ENCODE peak calls at places on chromosomes 11 and 22, in eight cellular contexts. One of them, this sample, is unnamed. For H3K27me3 and H3K9me3, the result is how much of the 10 kb centered on the place peaks cover.

GRCh38 chr22:50340157-50340879 is 2.8 kb upstream of the PPP6R2 start:
- DNase-seq in endothelial cell of umbilical vein: no peak
- DNase-seq in heart left ventricle: no peak
- DNase-seq in CD8-positive, alpha-beta memory T cell: no peak
- DNase-seq in uterus: no peak
- DNase-seq in mammary epithelial cell: peak
- DNase-seq in fibroblast of lung: no peak
- DNase-seq in neural progenitor cell: peak
- DNase-seq in this sample: peak

GRCh38 chr22:39250131-39250530 is 5.3 kb upstream of the PDGFB start:
- DNase-seq in endothelial cell of umbilical vein: no peak
- DNase-seq in heart left ventricle: no peak
- DNase-seq in CD8-positive, alpha-beta memory T cell: no peak
- DNase-seq in uterus: no peak
- DNase-seq in mammary epithelial cell: no peak
- DNase-seq in fibroblast of lung: no peak
- DNase-seq in neural progenitor cell: peak
- DNase-seq in this sample: no peak

GRCh38 chr11:1298695-1299492 is 10.5 kb downstream of the TOLLIP start:
- DNase-seq in endothelial cell of umbilical vein: no peak
- DNase-seq in heart left ventricle: peak
- DNase-seq in CD8-positive, alpha-beta memory T cell: no peak
- DNase-seq in uterus: peak
- DNase-seq in mammary epithelial cell: peak
- DNase-seq in fibroblast of lung: peak
- DNase-seq in neural progenitor cell: peak
- DNase-seq in this sample: no peak

GRCh38 chr11:95829580-95830259 is 39.4 kb downstream of the CEP57 start:
- DNase-seq in endothelial cell of umbilical vein: no peak
- DNase-seq in heart left ventricle: no peak
- DNase-seq in CD8-positive, alpha-beta memory T cell: no peak
- DNase-seq in uterus: no peak
- DNase-seq in mammary epithelial cell: peak
- DNase-seq in fibroblast of lung: peak
- DNase-seq in neural progenitor cell: no peak
- DNase-seq in this sample: no peak

GRCh38 chr11:77141475-77141874 is 13.4 kb downstream of the MYO7A start:
- DNase-seq in endothelial cell of umbilical vein: no peak
- DNase-seq in heart left ventricle: no peak
- DNase-seq in CD8-positive, alpha-beta memory T cell: no peak
- DNase-seq in uterus: no peak
- DNase-seq in mammary epithelial cell: no peak
- DNase-seq in fibroblast of lung: no peak
- DNase-seq in neural progenitor cell: no peak
- DNase-seq in this sample: no peak

GRCh38 chr11:29343465-29344333 is 673.1 kb downstream of the KCNA4 start:
- DNase-seq in endothelial cell of umbilical vein: peak
- DNase-seq in heart left ventricle: peak
- DNase-seq in CD8-positive, alpha-beta memory T cell: no peak
- DNase-seq in uterus: peak
- DNase-seq in mammary epithelial cell: peak
- DNase-seq in fibroblast of lung: peak
- DNase-seq in neural progenitor cell: peak
- DNase-seq in this sample: peak

GRCh38 chr11:11135820-11136476 is 217.1 kb downstream of the CSNK2A3 start:
- DNase-seq in endothelial cell of umbilical vein: no peak
- DNase-seq in heart left ventricle: no peak
- DNase-seq in CD8-positive, alpha-beta memory T cell: no peak
- DNase-seq in uterus: no peak
- DNase-seq in mammary epithelial cell: peak
- DNase-seq in fibroblast of lung: no peak
- DNase-seq in neural progenitor cell: no peak
- DNase-seq in this sample: no peak

GRCh38 chr11:70879601-70880285 is 372.6 kb downstream of the SHANK2 start:
- DNase-seq in endothelial cell of umbilical vein: no peak
- DNase-seq in heart left ventricle: no peak
- DNase-seq in CD8-positive, alpha-beta memory T cell: no peak
- DNase-seq in uterus: no peak
- DNase-seq in mammary epithelial cell: no peak
- DNase-seq in fibroblast of lung: no peak
- DNase-seq in neural progenitor cell: no peak
- DNase-seq in this sample: no peak

GRCh38 chr11:121829159-121829643 is 286.8 kb downstream of the BLID start:
- DNase-seq in endothelial cell of umbilical vein: peak
- DNase-seq in heart left ventricle: peak
- DNase-seq in CD8-positive, alpha-beta memory T cell: no peak
- DNase-seq in uterus: no peak
- DNase-seq in mammary epithelial cell: peak
- DNase-seq in fibroblast of lung: peak
- DNase-seq in neural progenitor cell: no peak
- DNase-seq in this sample: peak

GRCh38 chr11:49377978-49378377 is 169.6 kb upstream of the FOLH1 start:
- DNase-seq in endothelial cell of umbilical vein: no peak
- DNase-seq in heart left ventricle: no peak
- DNase-seq in CD8-positive, alpha-beta memory T cell: no peak
- DNase-seq in uterus: no peak
- DNase-seq in mammary epithelial cell: no peak
- DNase-seq in fibroblast of lung: no peak
- DNase-seq in neural progenitor cell: peak
- DNase-seq in this sample: no peak

GRCh38 chr22:44351685-44352377 is 39.1 kb upstream of the SHISAL1 start:
- DNase-seq in endothelial cell of umbilical vein: peak
- DNase-seq in heart left ventricle: peak
- DNase-seq in CD8-positive, alpha-beta memory T cell: no peak
- DNase-seq in uterus: peak
- DNase-seq in mammary epithelial cell: peak
- DNase-seq in fibroblast of lung: peak
- DNase-seq in neural progenitor cell: peak
- DNase-seq in this sample: peak

GRCh38 chr22:41681616-41682015 is 7.1 kb downstream of the SNU13 start:
- DNase-seq in endothelial cell of umbilical vein: peak
- DNase-seq in heart left ventricle: no peak
- DNase-seq in CD8-positive, alpha-beta memory T cell: no peak
- DNase-seq in uterus: no peak
- DNase-seq in mammary epithelial cell: no peak
- DNase-seq in fibroblast of lung: no peak
- DNase-seq in neural progenitor cell: no peak
- DNase-seq in this sample: no peak

GRCh38 chr22:35477911-35478582 is 62.6 kb upstream of the RASD2 start:
- DNase-seq in endothelial cell of umbilical vein: peak
- DNase-seq in heart left ventricle: peak
- DNase-seq in CD8-positive, alpha-beta memory T cell: no peak
- DNase-seq in uterus: peak
- DNase-seq in mammary epithelial cell: no peak
- DNase-seq in fibroblast of lung: peak
- DNase-seq in neural progenitor cell: no peak
- DNase-seq in this sample: peak

GRCh38 chr11:120578591-120579154 is 67.1 kb downstream of the GRIK4 start:
- DNase-seq in endothelial cell of umbilical vein: no peak
- DNase-seq in heart left ventricle: no peak
- DNase-seq in CD8-positive, alpha-beta memory T cell: no peak
- DNase-seq in uterus: no peak
- DNase-seq in mammary epithelial cell: no peak
- DNase-seq in fibroblast of lung: no peak
- DNase-seq in neural progenitor cell: no peak
- DNase-seq in this sample: no peak
- H3K27me3 ChIP-seq in endothelial cell of umbilical vein: under half
- H3K27me3 ChIP-seq in heart left ventricle: under half
- H3K27me3 ChIP-seq in CD8-positive, alpha-beta memory T cell: under half
- H3K27me3 ChIP-seq in uterus: under half
- H3K27me3 ChIP-seq in mammary epithelial cell: under half
- H3K27me3 ChIP-seq in fibroblast of lung: under half
- H3K27me3 ChIP-seq in neural progenitor cell: under half
- H3K27me3 ChIP-seq in this sample: under half

GRCh38 chr11:115808351-115808940 is 304.2 kb upstream of the CADM1 start:
- DNase-seq in endothelial cell of umbilical vein: no peak
- DNase-seq in heart left ventricle: no peak
- DNase-seq in CD8-positive, alpha-beta memory T cell: no peak
- DNase-seq in uterus: no peak
- DNase-seq in mammary epithelial cell: no peak
- DNase-seq in fibroblast of lung: no peak
- DNase-seq in neural progenitor cell: no peak
- DNase-seq in this sample: no peak
- H3K9me3 ChIP-seq in endothelial cell of umbilical vein: under half
- H3K9me3 ChIP-seq in heart left ventricle: under half
- H3K9me3 ChIP-seq in CD8-positive, alpha-beta memory T cell: under half
- H3K9me3 ChIP-seq in uterus: under half
- H3K9me3 ChIP-seq in mammary epithelial cell: under half
- H3K9me3 ChIP-seq in fibroblast of lung: under half
- H3K9me3 ChIP-seq in neural progenitor cell: under half
- H3K9me3 ChIP-seq in this sample: under half

DNA sequence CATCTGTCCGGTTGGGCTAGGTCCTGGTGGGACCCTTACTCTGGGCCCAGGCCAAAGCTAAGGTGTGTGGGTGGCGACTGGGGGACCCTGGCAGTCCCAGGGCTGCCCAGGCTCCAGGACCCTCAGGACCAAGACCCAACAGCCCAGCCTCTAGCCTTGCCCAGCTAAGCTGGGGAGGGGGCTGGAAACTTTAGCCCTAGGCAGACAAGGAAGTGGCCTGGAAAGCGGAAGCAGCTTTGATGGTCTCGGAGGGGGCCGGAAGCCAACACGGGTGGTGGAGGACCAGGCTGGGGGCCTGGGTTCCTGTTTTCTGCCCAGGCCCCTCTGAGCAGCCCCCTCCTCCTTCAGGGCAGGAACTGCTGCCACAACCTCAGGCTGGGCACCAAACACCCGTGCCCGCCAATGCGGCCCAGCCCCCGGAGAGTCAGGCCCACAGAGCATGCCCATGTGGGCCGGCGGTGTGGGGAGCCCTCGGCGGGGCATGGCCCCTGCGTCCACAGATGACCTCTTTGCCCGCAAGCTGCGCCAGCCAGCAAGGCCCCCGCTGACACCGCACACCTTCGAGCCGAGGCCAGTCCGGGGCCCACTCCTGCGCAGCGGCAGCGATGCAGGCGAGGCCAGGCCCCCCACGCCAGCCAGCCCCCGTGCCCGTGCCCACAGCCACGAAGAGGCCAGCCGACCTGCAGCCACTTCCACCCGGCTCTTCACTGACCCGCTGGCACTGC is 2.7 kb downstream of the SIPA1 start:
- DNase-seq in endothelial cell of umbilical vein: no peak
- DNase-seq in heart left ventricle: peak
- DNase-seq in CD8-positive, alpha-beta memory T cell: peak
- DNase-seq in uterus: no peak
- DNase-seq in mammary epithelial cell: no peak
- DNase-seq in fibroblast of lung: no peak
- DNase-seq in neural progenitor cell: no peak
- DNase-seq in this sample: no peak
- H3K4me3 ChIP-seq in endothelial cell of umbilical vein: no peak
- H3K4me3 ChIP-seq in heart left ventricle: no peak
- H3K4me3 ChIP-seq in CD8-positive, alpha-beta memory T cell: peak
- H3K4me3 ChIP-seq in uterus: no peak
- H3K4me3 ChIP-seq in mammary epithelial cell: no peak
- H3K4me3 ChIP-seq in fibroblast of lung: no peak
- H3K4me3 ChIP-seq in neural progenitor cell: no peak
- H3K4me3 ChIP-seq in this sample: no peak

GRCh38 chr22:49190816-49191505 is 636.7 kb downstream of the BRD1 start:
- DNase-seq in endothelial cell of umbilical vein: no peak
- DNase-seq in heart left ventricle: no peak
- DNase-seq in CD8-positive, alpha-beta memory T cell: no peak
- DNase-seq in uterus: no peak
- DNase-seq in mammary epithelial cell: no peak
- DNase-seq in fibroblast of lung: no peak
- DNase-seq in neural progenitor cell: no peak
- DNase-seq in this sample: no peak

GRCh38 chr22:49191506-49191980 is 636.1 kb downstream of the BRD1 start:
- DNase-seq in endothelial cell of umbilical vein: no peak
- DNase-seq in heart left ventricle: no peak
- DNase-seq in CD8-positive, alpha-beta memory T cell: no peak
- DNase-seq in uterus: no peak
- DNase-seq in mammary epithelial cell: no peak
- DNase-seq in fibroblast of lung: no peak
- DNase-seq in neural progenitor cell: no peak
- DNase-seq in this sample: no peak

GRCh38 chr22:49192857-49193250 is 634.8 kb downstream of the BRD1 start:
- DNase-seq in endothelial cell of umbilical vein: no peak
- DNase-seq in heart left ventricle: no peak
- DNase-seq in CD8-positive, alpha-beta memory T cell: no peak
- DNase-seq in uterus: no peak
- DNase-seq in mammary epithelial cell: no peak
- DNase-seq in fibroblast of lung: no peak
- DNase-seq in neural progenitor cell: no peak
- DNase-seq in this sample: no peak

GRCh38 chr22:49193348-49193747 is 634.3 kb downstream of the BRD1 start:
- DNase-seq in endothelial cell of umbilical vein: no peak
- DNase-seq in heart left ventricle: peak
- DNase-seq in CD8-positive, alpha-beta memory T cell: no peak
- DNase-seq in uterus: no peak
- DNase-seq in mammary epithelial cell: no peak
- DNase-seq in fibroblast of lung: no peak
- DNase-seq in neural progenitor cell: no peak
- DNase-seq in this sample: no peak

DNA sequence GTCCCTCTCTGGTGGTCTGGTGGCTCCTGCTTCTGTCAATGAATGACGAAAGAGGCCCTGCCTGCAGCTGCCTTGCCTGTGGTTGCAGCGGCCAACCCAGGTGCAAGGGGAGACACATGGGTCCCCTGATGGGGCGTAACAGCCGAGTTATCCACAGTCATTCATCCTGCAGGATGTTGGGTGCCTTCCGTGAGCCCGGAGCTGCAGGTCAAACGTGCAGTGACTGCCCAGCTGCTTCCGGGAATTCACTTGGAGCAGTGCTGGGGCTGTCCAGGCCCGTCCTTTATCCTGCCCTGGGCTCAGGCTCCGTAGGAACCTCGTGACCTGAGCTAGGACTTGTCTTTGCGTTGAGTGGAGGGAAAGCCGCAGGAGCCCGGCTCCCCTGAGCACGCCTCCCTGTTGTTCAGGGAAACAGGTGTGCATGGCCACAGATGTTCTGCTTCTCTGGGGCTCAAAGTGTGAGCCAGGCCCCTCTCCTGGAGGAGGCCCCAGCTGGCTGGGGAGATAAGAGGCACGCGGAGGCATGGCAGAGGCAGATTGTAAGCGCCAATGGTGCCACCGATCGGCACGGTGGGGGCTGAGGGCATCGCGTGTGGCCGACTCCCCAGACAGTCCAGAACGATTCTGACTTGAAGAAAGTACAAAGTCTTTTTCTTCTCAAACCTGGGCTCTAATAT is 635.4 kb downstream of the BRD1 start:
- DNase-seq in endothelial cell of umbilical vein: no peak
- DNase-seq in heart left ventricle: peak
- DNase-seq in CD8-positive, alpha-beta memory T cell: no peak
- DNase-seq in uterus: peak
- DNase-seq in mammary epithelial cell: no peak
- DNase-seq in fibroblast of lung: no peak
- DNase-seq in neural progenitor cell: no peak
- DNase-seq in this sample: no peak
- H3K27me3 ChIP-seq in endothelial cell of umbilical vein: under half
- H3K27me3 ChIP-seq in heart left ventricle: under half
- H3K27me3 ChIP-seq in CD8-positive, alpha-beta memory T cell: under half
- H3K27me3 ChIP-seq in uterus: under half
- H3K27me3 ChIP-seq in mammary epithelial cell: under half
- H3K27me3 ChIP-seq in fibroblast of lung: under half
- H3K27me3 ChIP-seq in neural progenitor cell: under half
- H3K27me3 ChIP-seq in this sample: under half